ENCODE peak calls at places on chromosomes 7 and 10, in seven cellular contexts. One of them, this sample, is unnamed.
A peak's percentile ranks its signal among the peaks of the same experiment; 100 is the strongest.

GRCh38 chr10:31359979-31360378 is 41.0 kb downstream of the ZEB1 start:
- DNase-seq in PC-3: peak; percentile 45
- DNase-seq in body of pancreas: no peak
- DNase-seq in neural progenitor cell: no peak
- DNase-seq in uterus: no peak
- DNase-seq in tibial artery: no peak
- DNase-seq in stomach: no peak
- DNase-seq in this sample: no peak

GRCh38 chr7:27073066-27073465 is 22.7 kb downstream of the HOXA1 start:
- DNase-seq in uterus: no peak
- DNase-seq in stomach: no peak
- DNase-seq in PC-3: peak; percentile 82
- DNase-seq in neural progenitor cell: no peak
- DNase-seq in body of pancreas: no peak
- DNase-seq in tibial artery: no peak
- DNase-seq in this sample: no peak

GRCh38 chr10:91909178-91909677 is at the start of gene FGFBP3:
- DNase-seq in tibial artery: no peak
- DNase-seq in stomach: no peak
- DNase-seq in PC-3: peak; percentile 43
- DNase-seq in uterus: peak; percentile 31
- DNase-seq in body of pancreas: peak; percentile 19
- DNase-seq in neural progenitor cell: peak; percentile 85
- DNase-seq in this sample: no peak

GRCh38 chr10:72273410-72274212 is at the start of gene DDIT4:
- DNase-seq in stomach: peak; percentile 100
- DNase-seq in PC-3: peak; percentile 96
- DNase-seq in neural progenitor cell: peak; percentile 100
- DNase-seq in tibial artery: peak; percentile 100
- DNase-seq in uterus: peak; percentile 99
- DNase-seq in body of pancreas: peak; percentile 100
- DNase-seq in this sample: peak; percentile 100

GRCh38 chr7:6279937-6280336 is 7.5 kb upstream of the CYTH3 start:
- DNase-seq in tibial artery: no peak
- DNase-seq in body of pancreas: no peak
- DNase-seq in uterus: no peak
- DNase-seq in neural progenitor cell: no peak
- DNase-seq in PC-3: no peak
- DNase-seq in stomach: no peak
- DNase-seq in this sample: no peak

GRCh38 chr7:1040790-1041189 is 3.6 kb upstream of the GPR146 start:
- DNase-seq in stomach: no peak
- DNase-seq in PC-3: no peak
- DNase-seq in body of pancreas: no peak
- DNase-seq in neural progenitor cell: peak; percentile 72
- DNase-seq in uterus: peak; percentile 64
- DNase-seq in tibial artery: no peak
- DNase-seq in this sample: no peak

GRCh38 chr10:114272696-114273095 is 33.6 kb downstream of the VWA2 start:
- DNase-seq in tibial artery: peak; percentile 15
- DNase-seq in uterus: no peak
- DNase-seq in neural progenitor cell: no peak
- DNase-seq in PC-3: no peak
- DNase-seq in body of pancreas: no peak
- DNase-seq in stomach: no peak
- DNase-seq in this sample: no peak

GRCh38 chr10:70576803-70577517 is 25.6 kb downstream of the PRF1 start:
- DNase-seq in uterus: no peak
- DNase-seq in neural progenitor cell: no peak
- DNase-seq in PC-3: peak; percentile 75
- DNase-seq in tibial artery: no peak
- DNase-seq in stomach: no peak
- DNase-seq in body of pancreas: no peak
- DNase-seq in this sample: no peak

GRCh38 chr10:513393-513792 is 176.1 kb downstream of the DIP2C start:
- DNase-seq in body of pancreas: peak; percentile 47
- DNase-seq in neural progenitor cell: no peak
- DNase-seq in tibial artery: no peak
- DNase-seq in stomach: peak; percentile 65
- DNase-seq in PC-3: no peak
- DNase-seq in uterus: no peak
- DNase-seq in this sample: no peak

GRCh38 chr7:133027397-133027796 is 54.5 kb downstream of the CHCHD3 start:
- DNase-seq in stomach: no peak
- DNase-seq in body of pancreas: no peak
- DNase-seq in uterus: no peak
- DNase-seq in PC-3: no peak
- DNase-seq in tibial artery: no peak
- DNase-seq in neural progenitor cell: no peak
- DNase-seq in this sample: no peak

GRCh38 chr10:114117728-114118127 is 56.3 kb downstream of the CCDC186 start:
- DNase-seq in neural progenitor cell: no peak
- DNase-seq in stomach: no peak
- DNase-seq in body of pancreas: no peak
- DNase-seq in tibial artery: no peak
- DNase-seq in uterus: no peak
- DNase-seq in PC-3: no peak
- DNase-seq in this sample: no peak

GRCh38 chr10:3785849-3786290 is 861 bp upstream of the KLF6 start:
- DNase-seq in PC-3: no peak
- DNase-seq in body of pancreas: peak; percentile 68
- DNase-seq in neural progenitor cell: peak; percentile 55
- DNase-seq in uterus: peak; percentile 57
- DNase-seq in tibial artery: peak; percentile 45
- DNase-seq in stomach: no peak
- DNase-seq in this sample: no peak

GRCh38 chr10:130994845-130995244 is 316.7 kb downstream of the TCERG1L start:
- DNase-seq in body of pancreas: no peak
- DNase-seq in PC-3: no peak
- DNase-seq in neural progenitor cell: no peak
- DNase-seq in uterus: no peak
- DNase-seq in stomach: no peak
- DNase-seq in tibial artery: no peak
- DNase-seq in this sample: peak; percentile 53

GRCh38 chr7:157389951-157390730 is 53.3 kb downstream of the DNAJB6 start:
- DNase-seq in PC-3: no peak
- DNase-seq in uterus: no peak
- DNase-seq in stomach: no peak
- DNase-seq in body of pancreas: no peak
- DNase-seq in tibial artery: peak; percentile 17
- DNase-seq in neural progenitor cell: no peak
- DNase-seq in this sample: no peak

GRCh38 chr7:157302314-157302711 is 34.5 kb upstream of the DNAJB6 start:
- DNase-seq in uterus: no peak
- DNase-seq in tibial artery: peak; percentile 61
- DNase-seq in neural progenitor cell: no peak
- DNase-seq in PC-3: peak; percentile 95
- DNase-seq in body of pancreas: peak; percentile 34
- DNase-seq in stomach: peak; percentile 56
- DNase-seq in this sample: peak; percentile 29

GRCh38 chr7:121860953-121861352 is 12.0 kb upstream of the PTPRZ1 start:
- DNase-seq in stomach: no peak
- DNase-seq in PC-3: no peak
- DNase-seq in tibial artery: no peak
- DNase-seq in body of pancreas: no peak
- DNase-seq in neural progenitor cell: no peak
- DNase-seq in uterus: no peak
- DNase-seq in this sample: no peak

GRCh38 chr10:3624367-3624766 is 160.6 kb downstream of the KLF6 start:
- DNase-seq in uterus: no peak
- DNase-seq in PC-3: peak; percentile 6
- DNase-seq in neural progenitor cell: no peak
- DNase-seq in stomach: no peak
- DNase-seq in body of pancreas: no peak
- DNase-seq in tibial artery: no peak
- DNase-seq in this sample: no peak

GRCh38 chr7:49001610-49002033 is 77.3 kb downstream of the CDC14C start:
- DNase-seq in uterus: no peak
- DNase-seq in PC-3: peak; percentile 73
- DNase-seq in neural progenitor cell: peak; percentile 75
- DNase-seq in tibial artery: no peak
- DNase-seq in body of pancreas: peak; percentile 15
- DNase-seq in stomach: no peak
- DNase-seq in this sample: no peak

GRCh38 chr10:121838149-121838548 is 89.7 kb downstream of the ATE1 start:
- DNase-seq in body of pancreas: peak; percentile 67
- DNase-seq in tibial artery: no peak
- DNase-seq in neural progenitor cell: no peak
- DNase-seq in uterus: no peak
- DNase-seq in PC-3: no peak
- DNase-seq in stomach: no peak
- DNase-seq in this sample: no peak

GRCh38 chr10:47025540-47026300 is 114.5 kb downstream of the PTPN20 start:
- DNase-seq in neural progenitor cell: no peak
- DNase-seq in body of pancreas: no peak
- DNase-seq in tibial artery: peak; percentile 79
- DNase-seq in stomach: peak; percentile 17
- DNase-seq in PC-3: peak; percentile 27
- DNase-seq in uterus: no peak
- DNase-seq in this sample: peak; percentile 42

GRCh38 chr10:96670786-96671185 is 49.5 kb downstream of the PIK3AP1 start:
- DNase-seq in neural progenitor cell: no peak
- DNase-seq in stomach: no peak
- DNase-seq in body of pancreas: no peak
- DNase-seq in tibial artery: no peak
- DNase-seq in PC-3: peak; percentile 21
- DNase-seq in uterus: no peak
- DNase-seq in this sample: no peak

GRCh38 chr10:91493313-91493712 is 83.2 kb downstream of the HECTD2 start:
- DNase-seq in neural progenitor cell: peak; percentile 3
- DNase-seq in tibial artery: no peak
- DNase-seq in uterus: no peak
- DNase-seq in PC-3: peak; percentile 65
- DNase-seq in stomach: no peak
- DNase-seq in body of pancreas: no peak
- DNase-seq in this sample: no peak

GRCh38 chr7:51369746-51370145 is 53.1 kb upstream of the COBL start:
- DNase-seq in uterus: no peak
- DNase-seq in PC-3: peak; percentile 55
- DNase-seq in body of pancreas: peak; percentile 22
- DNase-seq in stomach: no peak
- DNase-seq in neural progenitor cell: peak; percentile 56
- DNase-seq in tibial artery: no peak
- DNase-seq in this sample: no peak

GRCh38 chr7:2116086-2116810 is 116.5 kb downstream of the MAD1L1 start:
- DNase-seq in PC-3: peak; percentile 86
- DNase-seq in neural progenitor cell: no peak
- DNase-seq in stomach: no peak
- DNase-seq in tibial artery: no peak
- DNase-seq in body of pancreas: no peak
- DNase-seq in uterus: no peak
- DNase-seq in this sample: peak; percentile 50

GRCh38 chr7:130904792-130905191 is 170.8 kb upstream of the KLF14 start:
- DNase-seq in uterus: no peak
- DNase-seq in PC-3: peak; percentile 50
- DNase-seq in tibial artery: no peak
- DNase-seq in body of pancreas: no peak
- DNase-seq in neural progenitor cell: no peak
- DNase-seq in stomach: no peak
- DNase-seq in this sample: no peak

GRCh38 chr7:48251766-48252165 is 80.5 kb downstream of the ABCA13 start:
- DNase-seq in stomach: no peak
- DNase-seq in tibial artery: no peak
- DNase-seq in body of pancreas: no peak
- DNase-seq in uterus: no peak
- DNase-seq in PC-3: peak; percentile 74
- DNase-seq in neural progenitor cell: no peak
- DNase-seq in this sample: no peak

GRCh38 chr10:79162861-79163662 is 94.3 kb downstream of the ZMIZ1 start:
- DNase-seq in body of pancreas: peak; percentile 63
- DNase-seq in uterus: no peak
- DNase-seq in tibial artery: no peak
- DNase-seq in neural progenitor cell: no peak
- DNase-seq in PC-3: peak; percentile 100
- DNase-seq in stomach: no peak
- DNase-seq in this sample: no peak
- H3K4me1 ChIP-seq in body of pancreas: peaks cover 49% of the 10 kb centered on the region
- H3K4me1 ChIP-seq in uterus: peaks cover 41% of the 10 kb centered on the region
- H3K4me1 ChIP-seq in tibial artery: peaks cover 57% of the 10 kb centered on the region
- H3K4me1 ChIP-seq in neural progenitor cell: peaks cover 29% of the 10 kb centered on the region
- H3K4me1 ChIP-seq in PC-3: peaks cover 39% of the 10 kb centered on the region
- H3K4me1 ChIP-seq in stomach: peaks cover 79% of the 10 kb centered on the region
- H3K4me1 ChIP-seq in this sample: peaks cover 62% of the 10 kb centered on the region

DNA sequence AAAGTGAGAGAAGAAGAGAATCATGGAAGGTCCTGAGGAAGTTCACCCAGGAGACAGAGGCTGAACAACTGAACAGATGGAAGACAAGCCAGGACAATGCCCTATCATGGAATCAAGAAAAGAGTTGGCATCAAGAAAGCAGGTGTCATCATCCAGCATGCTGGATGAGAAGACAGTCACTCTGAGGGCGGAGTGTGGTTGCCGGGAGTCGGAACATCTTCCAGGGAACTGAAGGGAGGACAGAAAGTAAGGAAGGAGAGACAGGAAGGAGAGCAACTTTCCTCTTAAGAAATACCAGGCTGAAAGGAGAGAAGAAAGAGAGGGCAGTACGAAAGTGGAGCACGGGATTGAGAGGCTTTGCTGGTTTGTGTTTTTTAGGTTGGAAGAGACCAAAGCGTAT is 654.5 kb upstream of the CELF2 start:
- DNase-seq in body of pancreas: no peak
- DNase-seq in neural progenitor cell: no peak
- DNase-seq in uterus: no peak
- DNase-seq in PC-3: no peak
- DNase-seq in tibial artery: no peak
- DNase-seq in stomach: no peak
- DNase-seq in this sample: no peak
- TF ChIP-seq CTCF in body of pancreas: no peak
- TF ChIP-seq CTCF in neural progenitor cell: no peak
- TF ChIP-seq CTCF in uterus: no peak
- TF ChIP-seq CTCF in PC-3: no peak
- TF ChIP-seq CTCF in tibial artery: no peak
- TF ChIP-seq CTCF in stomach: no peak
- TF ChIP-seq CTCF in this sample: no peak

DNA sequence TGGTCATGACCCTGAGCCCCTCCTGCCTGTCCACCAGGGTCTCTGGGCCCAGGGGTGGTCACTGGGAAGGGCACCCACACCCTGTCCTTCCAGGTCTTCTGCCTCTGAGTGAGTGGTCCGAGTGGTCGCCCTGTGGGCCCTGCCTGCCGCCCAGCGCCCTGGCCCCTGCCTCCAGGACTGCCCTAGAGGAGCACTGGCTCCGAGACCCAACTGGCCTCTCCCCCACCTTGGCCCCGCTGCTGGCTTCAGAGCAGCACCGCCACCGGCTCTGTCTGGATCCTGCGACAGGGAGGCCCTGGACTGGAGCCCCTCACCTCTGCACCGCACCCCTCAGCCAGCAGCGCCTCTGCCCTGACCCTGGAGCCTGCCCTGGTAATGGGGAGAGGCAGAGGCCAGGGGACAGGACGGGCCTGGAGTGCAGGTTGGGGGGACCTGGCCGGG is 13.9 kb upstream of the ZNF862 start:
- DNase-seq in tibial artery: no peak
- DNase-seq in uterus: no peak
- DNase-seq in stomach: no peak
- DNase-seq in body of pancreas: no peak
- DNase-seq in neural progenitor cell: no peak
- DNase-seq in PC-3: no peak
- DNase-seq in this sample: no peak
- H3K4me1 ChIP-seq in tibial artery: no peaks in the 10 kb centered on the region
- H3K4me1 ChIP-seq in uterus: no peaks in the 10 kb centered on the region
- H3K4me1 ChIP-seq in stomach: no peaks in the 10 kb centered on the region
- H3K4me1 ChIP-seq in body of pancreas: no peaks in the 10 kb centered on the region
- H3K4me1 ChIP-seq in neural progenitor cell: no peaks in the 10 kb centered on the region
- H3K4me1 ChIP-seq in PC-3: no peaks in the 10 kb centered on the region
- H3K4me1 ChIP-seq in this sample: no peaks in the 10 kb centered on the region

GRCh38 chr7:98872328-98872924 is 2.6 kb upstream of the TMEM130 start:
- DNase-seq in stomach: no peak
- DNase-seq in uterus: no peak
- DNase-seq in tibial artery: no peak
- DNase-seq in neural progenitor cell: peak; percentile 67
- DNase-seq in PC-3: peak; percentile 39
- DNase-seq in body of pancreas: no peak
- DNase-seq in this sample: no peak
- TF ChIP-seq CTCF in stomach: no peak
- TF ChIP-seq CTCF in uterus: no peak
- TF ChIP-seq CTCF in tibial artery: no peak
- TF ChIP-seq CTCF in neural progenitor cell: peak; percentile 52
- TF ChIP-seq CTCF in PC-3: peak; percentile 40
- TF ChIP-seq CTCF in body of pancreas: no peak
- TF ChIP-seq CTCF in this sample: no peak

This sample was measured in gastrocnemius medialis.